ENCODE peak calls at places on chromosome 18, in six cellular contexts. D, I, P, B, C and H are unnamed samples.

GRCh38 chr18:1147616-1148184 is 243.0 kb downstream of the ADCYAP1 start:
- DNase-seq in C (no peak), B (no peak), I (no peak), P (no peak), D (no peak), H (no peak)

GRCh38 chr18:45836242-45837215 is 11.1 kb downstream of the SIGLEC15 start:
- DNase-seq in P (peak; percentile 33), D (no peak), C (no peak), B (no peak), I (no peak), H (no peak)

GRCh38 chr18:957829-958228 is 53.2 kb downstream of the ADCYAP1 start:
- DNase-seq in B (no peak), P (no peak), D (no peak), I (no peak), C (no peak), H (no peak)

GRCh38 chr18:28725876-28726275 is 548.9 kb upstream of the CDH2 start:
- DNase-seq in B (no peak), I (no peak), D (no peak), P (peak; percentile 62), C (no peak), H (no peak)

GRCh38 chr18:35477974-35478373 is 19.8 kb downstream of the INO80C start:
- DNase-seq in P (no peak), D (no peak), C (no peak), I (no peak), B (no peak), H (no peak)

GRCh38 chr18:48896875-48897511 is 53.8 kb downstream of the SMAD7 start:
- DNase-seq in C (no peak), B (no peak), P (peak; percentile 17), I (peak; percentile 82), D (peak; percentile 13), H (peak; percentile 99)

GRCh38 chr18:75405341-75405740 is 22.2 kb downstream of the SMIM21 start:
- DNase-seq in C (no peak), B (no peak), P (peak; percentile 45), D (no peak), I (no peak), H (no peak)

GRCh38 chr18:59459352-59460059 is 100.4 kb upstream of the LMAN1 start:
- DNase-seq in D (peak; percentile 5), B (peak; percentile 25), P (peak; percentile 75), I (no peak), C (peak; percentile 17), H (no peak)

GRCh38 chr18:27707201-27707600 is 469.7 kb downstream of the CDH2 start:
- DNase-seq in I (no peak), B (no peak), D (no peak), P (no peak), C (no peak), H (no peak)

GRCh38 chr18:45107425-45107824 is 426.7 kb downstream of the SETBP1 start:
- DNase-seq in B (no peak), I (no peak), P (peak; percentile 6), D (no peak), C (no peak), H (no peak)

GRCh38 chr18:74944676-74945075 is 264.3 kb downstream of the PTGR3 start:
- DNase-seq in C (peak; percentile 18), B (no peak), I (no peak), D (no peak), P (peak; percentile 67), H (no peak)

GRCh38 chr18:74748809-74749208 is 151.1 kb downstream of the ZNF407 start:
- DNase-seq in C (no peak), B (no peak), D (no peak), P (no peak), I (no peak), H (no peak)

GRCh38 chr18:25210622-25211021 is 141.3 kb downstream of the ZNF521 start:
- DNase-seq in I (no peak), D (no peak), P (no peak), B (no peak), C (no peak), H (no peak)
- TF ChIP-seq CTCF in I (no peak), D (no peak), P (no peak), B (no peak), C (no peak), H (no peak)

GRCh38 chr18:24031318-24031717 is 16.8 kb downstream of the TTC39C start:
- DNase-seq in P (no peak), C (no peak), B (no peak), D (no peak), I (no peak), H (no peak)

GRCh38 chr18:24031916-24032315 is 17.4 kb downstream of the TTC39C start:
- DNase-seq in D (no peak), C (no peak), I (no peak), P (no peak), B (no peak), H (no peak)

GRCh38 chr18:24039666-24040065 is 25.1 kb downstream of the TTC39C start:
- DNase-seq in C (no peak), D (no peak), P (no peak), I (no peak), B (no peak), H (no peak)

DNA sequence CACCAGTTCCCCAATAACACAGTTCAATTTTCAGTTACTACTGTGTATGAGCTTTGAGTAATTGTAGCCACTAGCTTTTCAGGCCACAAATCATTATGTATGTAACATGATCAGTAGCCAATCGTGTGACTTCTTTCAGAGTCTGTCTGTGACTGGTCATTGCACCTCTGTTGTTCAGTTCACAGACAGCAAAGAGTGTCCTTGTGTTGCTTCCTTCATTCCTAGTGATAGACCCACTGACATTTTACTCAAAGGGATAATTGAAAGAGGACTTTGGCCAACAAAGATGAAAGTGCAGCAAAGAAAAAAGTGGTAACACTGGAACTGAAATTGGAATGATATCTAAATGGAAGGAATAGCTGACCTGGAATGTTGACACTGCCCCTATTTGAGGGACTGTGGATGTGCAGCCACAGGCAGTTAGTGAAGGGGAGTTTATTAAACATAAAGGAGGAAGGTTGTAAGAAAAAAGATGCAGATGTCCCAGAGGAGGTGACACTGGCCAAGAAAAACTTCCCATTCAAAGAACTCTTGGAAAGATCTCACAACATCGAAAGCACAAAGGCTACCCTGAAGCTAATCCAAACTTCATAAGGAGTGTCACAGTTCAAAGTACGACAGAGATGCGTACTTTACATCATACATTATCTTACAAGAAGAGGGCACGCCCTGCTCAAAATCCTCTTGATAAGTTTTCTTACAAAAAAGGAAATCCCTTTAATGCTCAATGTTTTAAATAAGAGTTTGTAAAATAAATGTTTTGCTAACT is 19.3 kb downstream of the TTC39C start:
- DNase-seq in C (no peak), D (no peak), B (no peak), P (no peak), I (no peak), H (no peak)
- TF ChIP-seq CTCF in C (no peak), D (no peak), B (no peak), P (no peak), I (no peak), H (no peak)

DNA sequence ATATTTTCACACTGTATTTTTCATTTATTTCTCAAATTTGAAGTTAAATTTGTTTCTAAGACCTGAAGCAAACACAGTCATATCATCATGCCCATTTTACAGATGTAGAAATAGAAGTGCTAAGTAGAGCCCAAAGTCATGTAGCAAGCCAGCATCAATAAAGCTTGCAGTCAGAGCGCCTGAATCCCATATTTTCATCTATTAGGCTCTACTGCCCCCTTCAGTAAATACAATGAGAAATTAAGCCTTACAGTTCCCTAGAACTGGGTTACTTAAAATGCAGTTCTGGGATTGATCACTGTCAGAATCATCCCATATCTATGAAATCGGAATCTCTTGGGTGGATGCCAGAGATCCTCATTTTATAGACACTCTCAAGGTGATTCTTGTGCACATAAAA is 419.9 kb downstream of the TGIF1 start:
- DNase-seq in P (peak; percentile 76), C (peak; percentile 19), D (peak; percentile 56), I (no peak), B (peak; percentile 34), H (no peak)
- TF ChIP-seq CTCF in P (peak; percentile 71), C (peak; percentile 52), D (peak; percentile 76), I (peak; percentile 35), B (peak; percentile 48), H (peak; percentile 71)

GRCh38 chr18:77866309-77866708 is 616.7 kb downstream of the GALR1 start:
- DNase-seq in P (no peak), C (no peak), I (no peak), B (no peak), D (no peak), H (no peak)
- TF ChIP-seq CTCF in P (no peak), C (no peak), I (no peak), B (no peak), D (no peak), H (no peak)

GRCh38 chr18:7921938-7922587 is 354.9 kb downstream of the PTPRM start:
- DNase-seq in C (peak; percentile 26), P (peak; percentile 59), B (no peak), I (no peak), D (no peak), H (no peak)

GRCh38 chr18:7927119-7927518 is 360.0 kb downstream of the PTPRM start:
- DNase-seq in C (no peak), P (peak; percentile 45), I (no peak), B (no peak), D (no peak), H (no peak)

GRCh38 chr18:7923105-7923504 is 356.0 kb downstream of the PTPRM start:
- DNase-seq in I (no peak), P (no peak), B (no peak), C (no peak), D (no peak), H (no peak)

GRCh38 chr18:7924616-7925015 is 357.5 kb downstream of the PTPRM start:
- DNase-seq in C (no peak), I (no peak), P (no peak), D (no peak), B (no peak), H (no peak)

DNA sequence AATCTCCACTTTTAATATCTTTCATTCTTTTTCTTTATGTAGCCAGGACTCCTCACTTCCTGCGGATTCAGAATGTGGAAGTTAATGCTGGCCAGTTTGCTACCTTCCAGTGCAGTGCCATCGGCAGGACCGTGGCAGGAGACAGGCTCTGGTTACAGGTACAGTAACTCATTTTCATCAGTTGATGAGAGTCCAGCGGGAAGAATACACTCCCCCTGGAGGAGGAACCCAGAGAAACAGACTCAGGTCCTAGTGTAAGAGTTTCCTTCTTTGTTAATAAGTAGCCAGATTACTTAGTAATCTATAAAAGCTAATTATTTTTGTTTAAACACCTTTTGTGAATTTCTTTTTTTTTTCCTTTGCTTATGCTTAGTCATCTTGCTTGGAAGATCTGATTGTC is 359.4 kb downstream of the PTPRM start:
- DNase-seq in I (no peak), P (no peak), C (peak; percentile 44), D (no peak), B (no peak), H (no peak)
- TF ChIP-seq CTCF in I (no peak), P (peak; percentile 2), C (peak; percentile 51), D (peak; percentile 14), B (peak; percentile 28), H (no peak)

DNA sequence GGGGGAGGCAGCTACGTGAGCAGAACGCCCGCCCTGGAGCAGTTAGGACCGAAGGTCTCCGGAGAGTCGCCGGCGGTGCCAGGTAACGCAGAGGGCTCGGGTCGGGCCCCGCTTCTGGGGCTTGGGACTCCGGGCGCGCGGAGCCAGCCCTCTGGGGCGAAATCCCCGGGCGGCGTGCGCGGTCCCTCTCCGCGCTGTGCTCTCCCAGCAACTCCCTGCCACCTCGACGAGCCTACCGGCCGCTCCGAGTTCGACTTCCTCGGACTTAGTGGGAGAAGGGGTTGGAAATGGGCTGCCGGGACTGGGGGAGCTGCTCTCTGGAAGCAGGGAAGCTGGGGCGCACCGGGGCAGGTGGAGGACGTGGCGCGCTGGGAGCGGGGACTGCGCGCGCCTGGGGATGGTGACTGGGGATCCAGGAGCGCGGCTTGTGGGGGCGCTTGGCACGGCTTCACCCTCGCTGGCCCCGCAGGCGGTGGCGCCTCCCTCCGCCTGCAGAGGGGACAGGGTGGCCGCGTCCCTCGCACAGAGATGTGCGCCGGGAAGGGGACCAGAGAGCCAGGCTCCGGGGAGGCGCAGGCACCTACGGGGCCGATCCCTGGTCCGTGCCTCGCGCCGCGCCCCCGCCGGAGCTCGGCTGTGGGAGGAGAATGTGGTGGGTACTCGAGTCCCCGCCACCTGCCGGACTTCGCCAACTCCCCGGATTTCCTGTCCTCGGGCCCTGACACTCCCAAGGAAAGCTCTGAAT is 688 bp downstream of the CDH20 start:
- DNase-seq in D (no peak), C (no peak), B (no peak), P (no peak), I (no peak), H (no peak)
- TF ChIP-seq CTCF in D (no peak), C (no peak), B (peak; percentile 14), P (no peak), I (no peak), H (no peak)